ENCODE peak calls at places on chromosomes 1 and 21, in five cellular contexts. I is adrenal gland, F is Calu3, W is MCF 10A, H is BE2C. Z is an unnamed sample.

GRCh38 chr21:41663805-41664788 is 102.8 kb downstream of the RIPK4 start:
- DNase-seq in I (peak), H (no peak), W (peak), F (peak), Z (peak)

GRCh38 chr1:46903481-46903880 is 37.8 kb downstream of the CYP4A11 start:
- DNase-seq in W (no peak), I (no peak), H (no peak), F (peak), Z (no peak)

GRCh38 chr1:15123298-15123697 is 30.2 kb upstream of the TMEM51 start:
- DNase-seq in H (no peak), W (no peak), F (no peak), I (no peak), Z (no peak)

GRCh38 chr1:117843791-117844190 is 85.6 kb downstream of the GDAP2 start:
- DNase-seq in W (no peak), F (no peak), H (no peak), I (no peak), Z (no peak)

GRCh38 chr1:3466366-3467075 is 12.1 kb downstream of the ARHGEF16 start:
- DNase-seq in H (peak), W (no peak), I (no peak), F (no peak), Z (no peak)

GRCh38 chr1:34590211-34590623 is 164.6 kb upstream of the GJB5 start:
- DNase-seq in H (peak), I (no peak), F (peak), W (peak), Z (no peak)

GRCh38 chr21:34093083-34093482 is 19.7 kb downstream of the MRPS6 start:
- DNase-seq in W (no peak), I (no peak), H (no peak), F (no peak), Z (no peak)

GRCh38 chr1:15151871-15152270 is 1.7 kb upstream of the TMEM51 start:
- DNase-seq in W (no peak), H (no peak), I (no peak), F (no peak), Z (no peak)

GRCh38 chr1:200905411-200906052 is 10.8 kb downstream of the INAVA start:
- DNase-seq in F (no peak), I (no peak), W (peak), H (no peak), Z (peak)

GRCh38 chr1:226110249-226111108 is 48.0 kb downstream of the H3-3A start:
- DNase-seq in W (peak), H (peak), F (peak), I (peak), Z (no peak)

GRCh38 chr1:153544453-153545066 is 1.0 kb downstream of the S100A4 start:
- DNase-seq in H (no peak), F (no peak), W (no peak), I (no peak), Z (no peak)

GRCh38 chr21:26185446-26185845 is 14.9 kb upstream of the APP start:
- DNase-seq in I (no peak), H (no peak), F (no peak), W (no peak), Z (no peak)

GRCh38 chr1:172322219-172323061 is 98.0 kb upstream of the C1orf105 start:
- DNase-seq in F (peak), I (peak), H (peak), W (peak), Z (peak)

GRCh38 chr1:193674292-193674944 is 488.0 kb upstream of the B3GALT2 start:
- DNase-seq in W (no peak), H (no peak), I (no peak), F (no peak), Z (peak)

GRCh38 chr1:178531897-178532296 is 19.0 kb downstream of the TEX35 start:
- DNase-seq in W (no peak), I (no peak), H (no peak), F (no peak), Z (no peak)

GRCh38 chr1:243420369-243420768 is 164.5 kb downstream of the SDCCAG8 start:
- DNase-seq in W (no peak), F (no peak), I (no peak), H (no peak), Z (no peak)

GRCh38 chr1:228375578-228376261 is 30.9 kb downstream of the TRIM11 start:
- DNase-seq in F (no peak), H (peak), W (no peak), I (peak), Z (no peak)

GRCh38 chr1:32246888-32247273 is at the start of gene FAM167B:
- DNase-seq in W (peak), I (peak), H (no peak), F (no peak), Z (no peak)

GRCh38 chr1:153881764-153882163 is 41.0 kb downstream of the GATAD2B start:
- DNase-seq in W (no peak), F (no peak), I (no peak), H (peak), Z (peak)

GRCh38 chr1:12095822-12096263 is 32.7 kb downstream of the TNFRSF8 start:
- DNase-seq in F (no peak), I (no peak), H (peak), W (peak), Z (no peak)

GRCh38 chr1:32759521-32759980 is 57.0 kb upstream of the SYNC start:
- DNase-seq in W (peak), I (no peak), F (peak), H (no peak), Z (no peak)

GRCh38 chr1:178011101-178011828 is 41.4 kb upstream of the SEC16B start:
- DNase-seq in W (peak), I (no peak), F (no peak), H (no peak), Z (peak)

GRCh38 chr1:114153621-114154145 is at the start of gene SYT6:
- DNase-seq in I (no peak), F (no peak), W (no peak), H (peak), Z (no peak)

GRCh38 chr1:202588644-202589189 is 121.5 kb downstream of the SYT2 start:
- DNase-seq in I (no peak), H (no peak), W (no peak), F (no peak), Z (no peak)

GRCh38 chr1:154483941-154484803 is 17.8 kb upstream of the TDRD10 start:
- DNase-seq in W (peak), F (peak), I (peak), H (no peak), Z (peak)

GRCh38 chr1:220487297-220487820 is 40.6 kb upstream of the MARK1 start:
- DNase-seq in I (no peak), W (peak), H (no peak), F (peak), Z (peak)

GRCh38 chr21:38544681-38545080 is 46.4 kb upstream of the ERG start:
- DNase-seq in F (no peak), I (no peak), W (peak), H (no peak), Z (peak)

GRCh38 chr1:221887091-221887746 is 145.3 kb upstream of the DUSP10 start:
- DNase-seq in W (peak), I (peak), H (peak), F (peak), Z (peak)

GRCh38 chr1:202173993-202174392 is 13.6 kb upstream of the PTPN7 start:
- DNase-seq in H (no peak), W (no peak), F (no peak), I (no peak), Z (no peak)

GRCh38 chr1:167447521-167448136 is 70.7 kb downstream of the CD247 start:
- DNase-seq in W (peak), F (peak), I (no peak), H (no peak), Z (no peak)

GRCh38 chr1:167455786-167456446 is 62.4 kb downstream of the CD247 start:
- DNase-seq in H (no peak), F (peak), I (peak), W (no peak), Z (no peak)

GRCh38 chr1:6157132-6157527 is 23.0 kb downstream of the CHD5 start:
- DNase-seq in F (no peak), H (no peak), W (peak), I (no peak), Z (no peak)

GRCh38 chr1:246724001-246724724 is at the start of gene SCCPDH:
- DNase-seq in F (peak), W (peak), H (peak), I (peak), Z (peak)

GRCh38 chr1:44237721-44238457 is 24.6 kb downstream of the DMAP1 start:
- DNase-seq in F (no peak), H (peak), W (no peak), I (no peak), Z (peak)

GRCh38 chr1:160800142-160800541 is 4.2 kb downstream of the LY9 start:
- DNase-seq in I (no peak), W (no peak), H (no peak), F (no peak), Z (no peak)

GRCh38 chr1:237133921-237134320 is 91.9 kb downstream of the RYR2 start:
- DNase-seq in W (peak), H (no peak), I (no peak), F (no peak), Z (no peak)

DNA sequence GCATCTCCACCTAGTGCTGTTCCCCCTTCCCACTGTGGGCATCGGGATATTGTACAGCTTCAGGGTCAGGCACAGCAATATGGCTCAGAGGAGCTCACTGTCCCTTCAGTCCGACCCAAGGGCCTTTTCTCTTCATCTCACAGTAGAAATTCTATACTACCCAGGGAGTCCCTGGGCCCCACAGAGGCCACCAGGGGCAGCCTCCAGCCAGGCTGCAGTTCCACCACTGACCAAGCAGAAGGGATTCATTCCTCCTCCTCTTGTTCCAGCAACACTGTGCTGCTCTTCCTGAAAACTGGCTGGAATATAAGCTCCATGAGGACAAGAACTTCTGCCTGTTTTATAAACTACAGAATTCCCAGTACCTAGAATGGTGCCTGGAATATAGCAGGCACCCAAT is 70.5 kb downstream of the CD34 start:
- DNase-seq in H (no peak), F (no peak), I (no peak), W (no peak), Z (no peak)
- TF ChIP-seq CTCF in H (no peak), F (no peak), I (no peak), W (no peak), Z (peak)

GRCh38 chr1:150126811-150127210 is 22.9 kb upstream of the PLEKHO1 start:
- DNase-seq in F (no peak), I (no peak), H (no peak), W (no peak), Z (no peak)
- TF ChIP-seq CTCF in F (no peak), I (no peak), H (no peak), W (no peak), Z (no peak)

GRCh38 chr1:70112838-70113237 is 92.5 kb downstream of the LRRC40 start:
- DNase-seq in W (peak), F (no peak), I (no peak), H (peak), Z (no peak)
- TF ChIP-seq CTCF in W (no peak), F (no peak), I (no peak), H (peak), Z (peak)

GRCh38 chr1:112737573-112737972 is 22.4 kb upstream of the PPM1J start:
- DNase-seq in H (no peak), F (no peak), W (no peak), I (no peak), Z (no peak)
- TF ChIP-seq CTCF in H (peak), F (no peak), W (no peak), I (no peak), Z (no peak)

DNA sequence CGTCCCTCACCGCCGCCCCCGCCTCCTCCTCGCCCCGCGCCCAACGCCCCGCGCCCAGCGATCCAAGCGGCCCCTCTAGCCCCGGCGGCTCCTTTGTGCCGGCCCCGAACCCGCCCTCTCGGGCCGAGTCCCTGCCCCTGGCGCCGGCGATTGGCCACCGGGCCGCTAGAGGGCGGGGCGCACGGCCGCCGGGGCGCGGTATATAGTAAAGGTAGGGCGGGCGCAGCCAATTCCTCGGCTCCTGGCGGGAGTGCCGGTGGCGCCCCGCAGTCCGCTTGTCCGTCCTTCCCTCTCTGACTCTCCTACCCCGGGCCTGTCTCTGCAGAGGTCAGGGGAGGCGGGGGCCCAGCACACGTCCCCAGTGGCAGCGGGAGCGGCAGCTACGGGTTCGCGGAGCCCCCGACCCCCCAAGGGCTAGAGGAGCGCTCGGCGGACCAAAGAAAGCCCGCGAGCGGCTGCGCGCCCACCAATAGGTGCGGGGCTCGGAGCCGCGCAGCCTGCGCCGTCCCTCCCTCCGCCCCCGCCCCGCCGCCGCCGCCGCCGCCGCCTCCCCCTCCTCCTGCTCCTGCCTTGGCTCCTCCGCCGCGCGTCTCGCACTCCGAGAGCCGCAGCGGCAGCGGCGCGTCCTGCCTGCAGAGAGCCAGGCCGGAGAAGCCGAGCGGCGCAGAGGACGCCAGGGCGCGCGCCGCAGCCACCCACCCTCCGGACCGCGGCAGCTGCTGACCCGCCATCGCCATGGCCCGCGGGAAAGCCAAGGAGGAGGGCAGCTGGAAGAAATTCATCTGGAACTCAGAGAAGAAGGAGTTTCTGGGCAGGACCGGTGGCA is at the start of gene ATP1B1:
- DNase-seq in I (peak), H (peak), W (peak), F (peak), Z (peak)
- TF ChIP-seq CTCF in I (no peak), H (peak), W (peak), F (peak), Z (peak)

GRCh38 chr1:206864939-206865671 is at the start of gene IL20:
- DNase-seq in F (peak), I (peak), H (peak), W (peak), Z (peak)
- TF ChIP-seq CTCF in F (peak), I (peak), H (peak), W (peak), Z (peak)

DNA sequence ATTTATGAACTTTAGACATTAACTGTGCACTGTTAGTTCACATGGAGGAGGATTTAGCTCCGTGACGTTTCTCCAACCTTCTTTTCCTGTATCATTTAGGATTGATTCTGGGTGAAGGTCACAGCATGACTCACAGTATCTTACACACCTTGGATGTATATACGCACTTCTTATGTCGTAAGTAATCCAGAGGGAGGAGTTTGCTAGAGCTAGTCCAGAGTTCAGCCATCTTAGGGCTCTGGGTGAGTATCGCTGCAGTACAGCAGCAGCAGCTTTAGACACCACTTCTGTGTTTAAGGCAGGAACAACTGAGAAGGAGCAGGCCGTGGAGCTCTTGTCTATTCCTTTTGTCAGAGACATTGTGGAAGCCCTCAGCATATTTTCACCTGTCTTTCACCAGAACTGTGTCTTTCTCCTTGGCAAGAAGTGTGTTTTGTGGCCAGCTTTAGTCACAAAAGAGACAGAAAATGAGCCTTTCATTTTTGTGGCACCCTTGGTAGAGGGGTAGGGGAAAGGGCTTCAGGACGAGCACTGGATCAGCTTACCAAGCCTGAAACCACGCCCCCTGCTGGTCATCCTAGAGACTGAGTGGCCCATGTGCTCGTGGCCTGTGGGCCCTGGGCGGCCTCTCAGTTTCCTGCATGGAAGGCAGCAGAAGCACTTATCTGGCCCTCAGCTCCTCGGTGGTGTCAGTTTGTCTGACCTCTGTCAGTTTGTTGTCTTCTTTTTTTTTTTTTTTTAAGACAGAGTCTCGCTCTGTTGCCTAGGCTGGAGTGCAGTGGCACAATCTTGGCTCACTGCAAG is 64.0 kb downstream of the ADARB1 start:
- DNase-seq in H (peak), I (peak), W (peak), F (peak), Z (peak)
- TF ChIP-seq CTCF in H (peak), I (peak), W (peak), F (peak), Z (peak)

GRCh38 chr1:77400781-77401180 is 119.0 kb downstream of the AK5 start:
- DNase-seq in W (no peak), H (no peak), I (no peak), F (no peak), Z (peak)
- TF ChIP-seq CTCF in W (no peak), H (no peak), I (no peak), F (no peak), Z (no peak)

GRCh38 chr21:45304945-45305344 is 17.2 kb upstream of the POFUT2 start:
- DNase-seq in F (no peak), H (peak), I (peak), W (no peak), Z (no peak)

GRCh38 chr21:45306453-45306831 is 18.7 kb upstream of the POFUT2 start:
- DNase-seq in F (no peak), W (no peak), H (peak), I (peak), Z (no peak)

GRCh38 chr21:45305831-45306230 is 18.1 kb upstream of the POFUT2 start:
- DNase-seq in W (no peak), F (no peak), H (peak), I (peak), Z (peak)

GRCh38 chr21:45308211-45309068 is 20.7 kb upstream of the POFUT2 start:
- DNase-seq in H (peak), W (peak), F (no peak), I (peak), Z (peak)

GRCh38 chr21:45306832-45307571 is 19.3 kb upstream of the POFUT2 start:
- DNase-seq in H (peak), F (peak), W (peak), I (peak), Z (peak)
- TF ChIP-seq CTCF in H (no peak), F (no peak), W (no peak), I (no peak), Z (no peak)

GRCh38 chr1:94336991-94337390 is 81.2 kb upstream of the ABCD3 start:
- DNase-seq in W (no peak), I (no peak), H (no peak), F (no peak), Z (no peak)
- TF ChIP-seq CTCF in W (no peak), I (no peak), H (no peak), F (no peak), Z (no peak)